ENCODE peak calls at places on chromosomes 16 and 17, in five cellular contexts. I, N, V, S and D are unnamed samples.

GRCh38 chr17:18224428-18225120 is 861 bp upstream of the LLGL1 start:
- DNase-seq in N (peak), I (peak), V (peak), S (peak), D (peak)

GRCh38 chr16:67668495-67669157 is 2.0 kb downstream of the C16orf86 start:
- DNase-seq in S (no peak), N (no peak), I (no peak), V (no peak), D (no peak)

GRCh38 chr17:27224526-27225315 is 69.2 kb upstream of the WSB1 start:
- DNase-seq in N (no peak), V (no peak), I (no peak), S (peak), D (no peak)

GRCh38 chr17:43898446-43898845 is 8.9 kb downstream of the MPP2 start:
- DNase-seq in I (no peak), S (no peak), V (no peak), N (no peak), D (no peak)

GRCh38 chr17:83196088-83196765 is 116.8 kb downstream of the METRNL start:
- DNase-seq in S (no peak), N (no peak), V (no peak), I (no peak), D (peak)

GRCh38 chr17:49817993-49818392 is 29.5 kb downstream of the KAT7 start:
- DNase-seq in N (no peak), I (no peak), S (no peak), V (no peak), D (no peak)

GRCh38 chr17:17367931-17368330 is 64.8 kb downstream of the NT5M start:
- DNase-seq in V (no peak), I (no peak), N (no peak), S (no peak), D (peak)

GRCh38 chr17:40866838-40867237 is at the start of gene KRT12:
- DNase-seq in S (no peak), I (no peak), V (no peak), N (no peak), D (no peak)

GRCh38 chr16:30369938-30370443 is 303 bp downstream of the TBC1D10B start:
- DNase-seq in S (no peak), I (no peak), N (no peak), V (no peak), D (no peak)

GRCh38 chr16:12503201-12503600 is 300.5 kb downstream of the CPPED1 start:
- DNase-seq in I (no peak), N (no peak), S (no peak), V (no peak), D (no peak)

GRCh38 chr17:45221081-45221996 is at the start of gene FMNL1:
- DNase-seq in N (no peak), V (no peak), S (no peak), I (no peak), D (no peak)

GRCh38 chr17:32264140-32264799 is 1.4 kb upstream of the RHBDL3 start:
- DNase-seq in N (peak), I (no peak), S (peak), V (no peak), D (no peak)

GRCh38 chr16:728131-728889 is 1.4 kb downstream of the HAGHL start:
- DNase-seq in V (no peak), S (peak), N (peak), I (peak), D (peak)

GRCh38 chr17:53749178-53749577 is 73.5 kb upstream of the KIF2B start:
- DNase-seq in V (no peak), S (no peak), I (peak), N (peak), D (no peak)

GRCh38 chr17:83186751-83187421 is 107.5 kb downstream of the METRNL start:
- DNase-seq in V (no peak), S (no peak), I (peak), N (no peak), D (no peak)

GRCh38 chr17:82893779-82894178 is 54.0 kb upstream of the ZNF750 start:
- DNase-seq in S (no peak), N (no peak), I (no peak), V (no peak), D (peak)

GRCh38 chr17:978110-979093 is 1.2 kb downstream of the NXN start:
- DNase-seq in N (peak), V (peak), S (peak), I (no peak), D (peak)

GRCh38 chr16:57617604-57618111 is 10.8 kb upstream of the ADGRG1 start:
- DNase-seq in N (no peak), I (peak), V (no peak), S (no peak), D (no peak)

GRCh38 chr17:65749479-65749878 is 188.0 kb upstream of the AXIN2 start:
- DNase-seq in I (no peak), V (no peak), N (no peak), S (peak), D (peak)

GRCh38 chr17:29412780-29413565 is 22.8 kb downstream of the TAOK1 start:
- DNase-seq in I (no peak), N (no peak), V (no peak), S (peak), D (peak)

GRCh38 chr17:9788582-9788981 is 2.8 kb downstream of the DHRS7C start:
- DNase-seq in I (no peak), V (no peak), S (no peak), N (no peak), D (no peak)

GRCh38 chr16:70157477-70158260 is 15.9 kb upstream of the CLEC18C start:
- DNase-seq in I (no peak), V (no peak), S (no peak), N (no peak), D (no peak)

GRCh38 chr17:56176101-56176500 is 22.8 kb downstream of the ANKFN1 start:
- DNase-seq in V (no peak), N (peak), S (peak), I (no peak), D (peak)

GRCh38 chr16:77410449-77410848 is 24.4 kb downstream of the ADAMTS18 start:
- DNase-seq in V (no peak), N (no peak), I (no peak), S (no peak), D (no peak)

GRCh38 chr16:71555230-71555891 is 21.5 kb downstream of the TAT start:
- DNase-seq in N (no peak), S (no peak), I (no peak), V (no peak), D (no peak)

GRCh38 chr17:21286066-21286770 is 1.7 kb downstream of the MAP2K3 start:
- DNase-seq in N (peak), S (peak), V (no peak), I (no peak), D (peak)

GRCh38 chr16:81796585-81797346 is 17.7 kb downstream of the PLCG2 start:
- DNase-seq in S (no peak), I (no peak), N (no peak), V (no peak), D (no peak)

GRCh38 chr16:81796035-81796434 is 16.9 kb downstream of the PLCG2 start:
- DNase-seq in S (no peak), V (no peak), N (no peak), I (no peak), D (no peak)

GRCh38 chr16:81797443-81797842 is 18.4 kb downstream of the PLCG2 start:
- DNase-seq in V (no peak), N (no peak), S (no peak), I (no peak), D (no peak)

GRCh38 chr16:81799138-81799504 is 20.0 kb downstream of the PLCG2 start:
- DNase-seq in I (no peak), V (no peak), N (no peak), S (no peak), D (no peak)

GRCh38 chr16:81798311-81799137 is 19.4 kb downstream of the PLCG2 start:
- DNase-seq in N (no peak), V (no peak), I (no peak), S (no peak), D (no peak)
- H3K9ac ChIP-seq in N (peak), V (no peak), I (no peak), S (no peak), D (no peak)

GRCh38 chr17:42548993-42549755 is 3.5 kb upstream of the HSD17B1 start:
- DNase-seq in N (no peak), I (no peak), S (no peak), V (no peak), D (no peak)

GRCh38 chr17:42544874-42545283 is 7.8 kb upstream of the HSD17B1 start:
- DNase-seq in V (no peak), I (no peak), S (no peak), N (no peak), D (no peak)

GRCh38 chr17:42547001-42547461 is 5.7 kb upstream of the HSD17B1 start:
- DNase-seq in I (no peak), V (no peak), S (no peak), N (no peak), D (no peak)

GRCh38 chr17:42548070-42548837 is 4.5 kb upstream of the HSD17B1 start:
- DNase-seq in I (peak), N (peak), V (peak), S (peak), D (no peak)

GRCh38 chr17:42547698-42548069 is 5.0 kb upstream of the HSD17B1 start:
- DNase-seq in V (no peak), N (no peak), S (no peak), I (no peak), D (no peak)
- H2BK15ac ChIP-seq in V (peak), N (no peak), S (no peak), I (no peak), D (no peak)

DNA sequence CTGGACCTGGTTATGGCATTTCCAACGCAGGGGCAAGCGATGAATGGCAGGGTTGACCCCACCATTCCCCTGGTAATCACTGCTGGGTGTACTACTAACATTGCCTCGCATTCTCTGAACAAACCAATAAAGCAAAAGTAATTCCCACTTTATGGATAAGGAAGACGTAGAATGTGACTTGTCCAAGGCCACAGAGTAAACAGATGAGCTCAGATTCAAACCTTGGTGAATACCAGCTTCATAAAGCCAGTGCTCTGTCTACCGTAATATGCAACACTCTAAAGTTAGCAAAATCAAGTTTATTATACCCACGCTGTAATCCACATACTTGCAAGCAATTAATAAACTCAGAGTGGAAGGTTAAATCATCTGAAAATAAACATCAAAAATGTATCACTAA is 59.6 kb downstream of the ANKFY1 start:
- DNase-seq in V (no peak), N (no peak), S (no peak), I (no peak), D (peak)
- H3K9ac ChIP-seq in V (no peak), N (no peak), S (peak), I (no peak), D (no peak)

GRCh38 chr17:8067806-8068205 is 19.7 kb downstream of the ALOX12B start:
- DNase-seq in V (no peak), S (no peak), N (no peak), I (no peak), D (no peak)
- H2BK15ac ChIP-seq in V (no peak), S (no peak), N (no peak), I (no peak), D (no peak)

DNA sequence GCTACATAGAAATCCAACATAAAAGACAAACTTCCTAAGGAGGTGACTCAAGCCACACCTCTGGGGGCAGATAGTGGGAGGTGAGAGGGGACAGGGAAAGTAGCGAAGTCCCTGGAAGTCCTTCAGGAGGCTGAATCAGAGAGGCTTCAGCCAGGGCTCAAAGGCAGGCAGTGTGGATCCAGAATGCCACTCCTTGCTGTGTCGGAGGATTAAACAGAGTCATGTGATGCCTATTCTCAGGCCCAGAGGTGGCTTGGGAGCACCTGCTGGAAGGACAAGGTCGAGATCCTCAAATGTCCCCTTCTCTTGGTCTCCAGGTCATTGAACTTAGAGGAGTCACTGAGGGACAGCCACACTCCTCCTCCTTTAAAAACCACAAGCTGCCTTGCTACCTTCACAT is 391.1 kb downstream of the SOX9 start:
- DNase-seq in N (no peak), S (no peak), V (no peak), I (no peak), D (no peak)
- H3K9ac ChIP-seq in N (no peak), S (no peak), V (no peak), I (no peak), D (no peak)

DNA sequence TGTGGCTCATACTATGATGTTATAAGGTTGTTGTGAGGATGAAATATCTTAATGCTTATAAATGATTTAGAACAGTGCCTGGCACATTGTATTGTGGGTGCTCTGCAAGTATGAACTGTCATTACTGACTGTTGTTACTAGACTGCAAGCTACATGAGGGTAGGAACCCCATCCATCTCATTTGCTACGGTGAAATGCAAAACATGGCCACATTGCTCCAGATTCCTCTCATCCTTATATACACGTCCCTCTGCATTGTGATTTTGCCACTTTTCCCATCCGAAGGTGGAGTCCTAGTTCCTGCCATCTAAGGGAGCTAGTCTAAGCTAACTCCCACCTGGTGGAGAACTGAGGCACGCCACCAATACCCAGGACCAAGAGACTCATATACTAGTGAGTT is 29.8 kb downstream of the HSBP1 start:
- DNase-seq in S (no peak), V (no peak), N (no peak), I (no peak), D (no peak)
- H2BK15ac ChIP-seq in S (no peak), V (no peak), N (no peak), I (no peak), D (no peak)